ENCODE peak calls at places on chromosomes 2 and 18, in nine cellular contexts. One of them, this sample, is unnamed.

GRCh38 chr2:39068290-39068689 is 52.6 kb downstream of the SOS1 start:
- DNase-seq in BJ: no peak
- DNase-seq in H1: no peak
- DNase-seq in lung: no peak
- DNase-seq in A549: no peak
- DNase-seq in mammary epithelial cell: peak
- DNase-seq in uterus: no peak
- DNase-seq in thoracic aorta: no peak
- DNase-seq in fibroblast of mammary gland: no peak
- DNase-seq in this sample: no peak

GRCh38 chr2:55620123-55620779 is 2.8 kb upstream of the PPP4R3B start:
- DNase-seq in fibroblast of mammary gland: peak
- DNase-seq in H1: no peak
- DNase-seq in A549: no peak
- DNase-seq in uterus: no peak
- DNase-seq in lung: no peak
- DNase-seq in mammary epithelial cell: peak
- DNase-seq in BJ: no peak
- DNase-seq in thoracic aorta: no peak
- DNase-seq in this sample: no peak

GRCh38 chr2:10057231-10058107 is 14.1 kb downstream of the KLF11 start:
- DNase-seq in fibroblast of mammary gland: peak
- DNase-seq in thoracic aorta: no peak
- DNase-seq in lung: peak
- DNase-seq in H1: peak
- DNase-seq in BJ: no peak
- DNase-seq in A549: no peak
- DNase-seq in mammary epithelial cell: peak
- DNase-seq in uterus: peak
- DNase-seq in this sample: no peak

GRCh38 chr2:172674034-172674967 is 61.3 kb upstream of the RAPGEF4 start:
- DNase-seq in lung: peak
- DNase-seq in uterus: no peak
- DNase-seq in thoracic aorta: no peak
- DNase-seq in BJ: no peak
- DNase-seq in H1: peak
- DNase-seq in mammary epithelial cell: no peak
- DNase-seq in fibroblast of mammary gland: peak
- DNase-seq in A549: no peak
- DNase-seq in this sample: no peak

GRCh38 chr2:42706836-42707235 is 57.1 kb downstream of the OXER1 start:
- DNase-seq in H1: no peak
- DNase-seq in thoracic aorta: no peak
- DNase-seq in fibroblast of mammary gland: no peak
- DNase-seq in mammary epithelial cell: no peak
- DNase-seq in uterus: no peak
- DNase-seq in A549: no peak
- DNase-seq in lung: no peak
- DNase-seq in BJ: no peak
- DNase-seq in this sample: no peak

GRCh38 chr2:121346407-121346806 is 61.4 kb upstream of the TFCP2L1 start:
- DNase-seq in thoracic aorta: no peak
- DNase-seq in mammary epithelial cell: peak
- DNase-seq in H1: no peak
- DNase-seq in lung: no peak
- DNase-seq in BJ: no peak
- DNase-seq in uterus: no peak
- DNase-seq in fibroblast of mammary gland: no peak
- DNase-seq in A549: no peak
- DNase-seq in this sample: no peak

GRCh38 chr2:178908810-178909209 is 101.6 kb upstream of the TTN start:
- DNase-seq in H1: no peak
- DNase-seq in thoracic aorta: no peak
- DNase-seq in uterus: no peak
- DNase-seq in BJ: no peak
- DNase-seq in mammary epithelial cell: no peak
- DNase-seq in A549: no peak
- DNase-seq in lung: no peak
- DNase-seq in fibroblast of mammary gland: no peak
- DNase-seq in this sample: no peak

GRCh38 chr2:27075219-27075871 is 3.1 kb upstream of the EMILIN1 start:
- DNase-seq in thoracic aorta: no peak
- DNase-seq in uterus: peak
- DNase-seq in fibroblast of mammary gland: no peak
- DNase-seq in BJ: no peak
- DNase-seq in mammary epithelial cell: no peak
- DNase-seq in H1: no peak
- DNase-seq in A549: no peak
- DNase-seq in lung: peak
- DNase-seq in this sample: no peak

GRCh38 chr2:102294802-102295489 is 16.4 kb upstream of the IL1RL1 start:
- DNase-seq in lung: no peak
- DNase-seq in mammary epithelial cell: peak
- DNase-seq in fibroblast of mammary gland: peak
- DNase-seq in H1: no peak
- DNase-seq in BJ: no peak
- DNase-seq in uterus: no peak
- DNase-seq in A549: no peak
- DNase-seq in thoracic aorta: no peak
- DNase-seq in this sample: no peak

GRCh38 chr2:127623388-127624320 is 22.3 kb upstream of the GPR17 start:
- DNase-seq in fibroblast of mammary gland: peak
- DNase-seq in mammary epithelial cell: no peak
- DNase-seq in uterus: peak
- DNase-seq in H1: no peak
- DNase-seq in A549: no peak
- DNase-seq in BJ: no peak
- DNase-seq in thoracic aorta: no peak
- DNase-seq in lung: no peak
- DNase-seq in this sample: no peak

GRCh38 chr2:200308001-200308400 is 1.5 kb downstream of the SPATS2L start:
- DNase-seq in lung: no peak
- DNase-seq in fibroblast of mammary gland: peak
- DNase-seq in mammary epithelial cell: peak
- DNase-seq in uterus: no peak
- DNase-seq in A549: no peak
- DNase-seq in thoracic aorta: no peak
- DNase-seq in BJ: no peak
- DNase-seq in H1: no peak
- DNase-seq in this sample: no peak

DNA sequence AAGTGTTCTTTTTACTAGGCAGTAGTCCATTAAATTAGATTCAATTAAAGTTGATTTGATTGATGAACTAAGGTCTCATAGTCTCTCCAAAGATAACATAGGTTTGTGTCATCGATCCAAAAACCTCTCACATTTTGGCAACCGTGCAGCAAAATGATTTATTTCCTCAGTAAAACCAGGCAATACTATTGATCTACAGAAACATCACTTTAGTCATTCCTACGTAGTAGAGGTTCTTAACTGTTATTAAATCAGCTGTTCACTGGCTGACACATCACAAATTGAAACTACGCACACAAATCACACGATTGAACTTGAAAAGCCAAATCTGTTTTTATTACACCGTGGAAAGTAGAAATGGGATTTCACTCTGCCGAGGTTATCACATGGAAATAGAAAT is 262.4 kb downstream of the CDH20 start:
- DNase-seq in thoracic aorta: no peak
- DNase-seq in uterus: no peak
- DNase-seq in H1: no peak
- DNase-seq in mammary epithelial cell: no peak
- DNase-seq in A549: no peak
- DNase-seq in fibroblast of mammary gland: peak
- DNase-seq in BJ: no peak
- DNase-seq in lung: no peak
- DNase-seq in this sample: no peak
- H3K4me3 ChIP-seq in thoracic aorta: peak
- H3K4me3 ChIP-seq in uterus: peak
- H3K4me3 ChIP-seq in H1: no peak
- H3K4me3 ChIP-seq in mammary epithelial cell: no peak
- H3K4me3 ChIP-seq in A549: no peak
- H3K4me3 ChIP-seq in fibroblast of mammary gland: no peak
- H3K4me3 ChIP-seq in BJ: no peak
- H3K4me3 ChIP-seq in lung: no peak
- H3K4me3 ChIP-seq in this sample: no peak

GRCh38 chr2:229622495-229623355 is 91.6 kb downstream of the DNER start:
- DNase-seq in lung: no peak
- DNase-seq in H1: no peak
- DNase-seq in A549: no peak
- DNase-seq in uterus: no peak
- DNase-seq in fibroblast of mammary gland: no peak
- DNase-seq in BJ: no peak
- DNase-seq in thoracic aorta: no peak
- DNase-seq in mammary epithelial cell: no peak
- DNase-seq in this sample: no peak
- TF ChIP-seq CTCF in lung: no peak
- TF ChIP-seq CTCF in H1: no peak
- TF ChIP-seq CTCF in A549: no peak
- TF ChIP-seq CTCF in uterus: no peak
- TF ChIP-seq CTCF in fibroblast of mammary gland: no peak
- TF ChIP-seq CTCF in BJ: no peak
- TF ChIP-seq CTCF in thoracic aorta: no peak
- TF ChIP-seq CTCF in mammary epithelial cell: no peak
- TF ChIP-seq CTCF in this sample: no peak

GRCh38 chr18:13264986-13265900 is 46.7 kb downstream of the LDLRAD4 start:
- DNase-seq in H1: no peak
- DNase-seq in mammary epithelial cell: no peak
- DNase-seq in A549: no peak
- DNase-seq in fibroblast of mammary gland: no peak
- DNase-seq in thoracic aorta: no peak
- DNase-seq in lung: no peak
- DNase-seq in uterus: no peak
- DNase-seq in BJ: no peak
- DNase-seq in this sample: no peak
- H3K4me3 ChIP-seq in H1: no peak
- H3K4me3 ChIP-seq in mammary epithelial cell: no peak
- H3K4me3 ChIP-seq in A549: no peak
- H3K4me3 ChIP-seq in fibroblast of mammary gland: no peak
- H3K4me3 ChIP-seq in thoracic aorta: peak
- H3K4me3 ChIP-seq in lung: no peak
- H3K4me3 ChIP-seq in uterus: no peak
- H3K4me3 ChIP-seq in BJ: no peak
- H3K4me3 ChIP-seq in this sample: no peak

DNA sequence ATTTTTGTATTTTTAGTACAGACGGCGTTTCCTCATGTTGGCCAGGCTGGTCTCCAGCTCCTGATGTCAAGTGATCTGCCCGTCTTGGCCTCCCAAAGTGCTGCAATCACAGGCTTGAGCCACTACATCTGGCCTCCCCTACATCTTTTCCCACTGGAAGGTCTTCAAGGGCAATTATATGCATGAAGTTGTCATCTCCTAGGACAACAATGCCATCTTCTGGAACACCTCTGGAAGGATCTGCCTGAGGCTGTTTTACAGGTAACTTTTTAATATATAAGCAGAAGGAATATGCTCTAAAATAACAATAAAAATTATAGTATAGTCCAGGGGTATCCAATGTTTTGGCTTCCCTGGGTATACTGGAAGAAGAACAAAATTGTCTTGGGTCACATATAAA is 321.4 kb downstream of the AFF3 start:
- DNase-seq in uterus: no peak
- DNase-seq in thoracic aorta: no peak
- DNase-seq in A549: no peak
- DNase-seq in fibroblast of mammary gland: peak
- DNase-seq in mammary epithelial cell: no peak
- DNase-seq in lung: no peak
- DNase-seq in BJ: no peak
- DNase-seq in H1: no peak
- DNase-seq in this sample: no peak
- TF ChIP-seq CTCF in uterus: no peak
- TF ChIP-seq CTCF in thoracic aorta: no peak
- TF ChIP-seq CTCF in A549: no peak
- TF ChIP-seq CTCF in fibroblast of mammary gland: no peak
- TF ChIP-seq CTCF in mammary epithelial cell: peak
- TF ChIP-seq CTCF in lung: no peak
- TF ChIP-seq CTCF in BJ: no peak
- TF ChIP-seq CTCF in H1: no peak
- TF ChIP-seq CTCF in this sample: no peak

GRCh38 chr18:25826823-25827617 is 263.4 kb downstream of the SS18 start:
- DNase-seq in uterus: no peak
- DNase-seq in fibroblast of mammary gland: peak
- DNase-seq in mammary epithelial cell: no peak
- DNase-seq in thoracic aorta: no peak
- DNase-seq in lung: no peak
- DNase-seq in BJ: no peak
- DNase-seq in A549: no peak
- DNase-seq in H1: no peak
- DNase-seq in this sample: peak

GRCh38 chr18:25825066-25825465 is 265.3 kb downstream of the SS18 start:
- DNase-seq in mammary epithelial cell: no peak
- DNase-seq in uterus: no peak
- DNase-seq in H1: no peak
- DNase-seq in lung: no peak
- DNase-seq in A549: no peak
- DNase-seq in BJ: no peak
- DNase-seq in fibroblast of mammary gland: no peak
- DNase-seq in thoracic aorta: no peak
- DNase-seq in this sample: no peak

GRCh38 chr18:25830787-25831186 is 259.6 kb downstream of the SS18 start:
- DNase-seq in lung: peak
- DNase-seq in BJ: no peak
- DNase-seq in A549: no peak
- DNase-seq in uterus: peak
- DNase-seq in mammary epithelial cell: peak
- DNase-seq in thoracic aorta: no peak
- DNase-seq in fibroblast of mammary gland: peak
- DNase-seq in H1: no peak
- DNase-seq in this sample: no peak

GRCh38 chr18:25826377-25826776 is 264.0 kb downstream of the SS18 start:
- DNase-seq in thoracic aorta: no peak
- DNase-seq in A549: no peak
- DNase-seq in mammary epithelial cell: no peak
- DNase-seq in H1: no peak
- DNase-seq in lung: no peak
- DNase-seq in fibroblast of mammary gland: no peak
- DNase-seq in BJ: no peak
- DNase-seq in uterus: no peak
- DNase-seq in this sample: no peak

GRCh38 chr18:25827961-25828561 is 262.4 kb downstream of the SS18 start:
- DNase-seq in H1: no peak
- DNase-seq in lung: no peak
- DNase-seq in A549: no peak
- DNase-seq in BJ: no peak
- DNase-seq in fibroblast of mammary gland: no peak
- DNase-seq in thoracic aorta: no peak
- DNase-seq in uterus: no peak
- DNase-seq in mammary epithelial cell: no peak
- DNase-seq in this sample: no peak
- H3K4me3 ChIP-seq in H1: no peak
- H3K4me3 ChIP-seq in lung: no peak
- H3K4me3 ChIP-seq in A549: no peak
- H3K4me3 ChIP-seq in BJ: peak
- H3K4me3 ChIP-seq in fibroblast of mammary gland: no peak
- H3K4me3 ChIP-seq in thoracic aorta: no peak
- H3K4me3 ChIP-seq in uterus: no peak
- H3K4me3 ChIP-seq in mammary epithelial cell: no peak
- H3K4me3 ChIP-seq in this sample: no peak

GRCh38 chr2:158567208-158567607 is 110.5 kb downstream of the PKP4 start:
- DNase-seq in fibroblast of mammary gland: no peak
- DNase-seq in A549: no peak
- DNase-seq in thoracic aorta: no peak
- DNase-seq in H1: no peak
- DNase-seq in lung: no peak
- DNase-seq in BJ: no peak
- DNase-seq in mammary epithelial cell: no peak
- DNase-seq in uterus: no peak
- DNase-seq in this sample: no peak
- TF ChIP-seq CTCF in fibroblast of mammary gland: no peak
- TF ChIP-seq CTCF in A549: no peak
- TF ChIP-seq CTCF in thoracic aorta: no peak
- TF ChIP-seq CTCF in H1: no peak
- TF ChIP-seq CTCF in lung: no peak
- TF ChIP-seq CTCF in BJ: no peak
- TF ChIP-seq CTCF in mammary epithelial cell: no peak
- TF ChIP-seq CTCF in uterus: no peak
- TF ChIP-seq CTCF in this sample: no peak